ENCODE peak calls at places on chromosome 1, in nine cellular contexts. U, I, A, T, J, S, W, F and B are unnamed samples.

GRCh38 chr1:22850281-22850680 is 122.4 kb downstream of the LACTBL1 start:
- DNase-seq in J (no peak), I (no peak), S (no peak), F (no peak), A (no peak), U (no peak), T (no peak), W (no peak), B (no peak)

GRCh38 chr1:217437375-217437774 is 193.5 kb downstream of the GPATCH2 start:
- DNase-seq in W (no peak), A (no peak), J (no peak), T (no peak), I (no peak), F (no peak), S (no peak), U (no peak), B (no peak)

GRCh38 chr1:109546311-109547109 is 1.9 kb upstream of the GNAI3 start:
- DNase-seq in T (peak; percentile 86), I (peak; percentile 90), W (peak; percentile 89), J (peak; percentile 92), F (peak; percentile 80), S (peak; percentile 83), U (peak; percentile 85), A (peak; percentile 67), B (peak; percentile 41)

GRCh38 chr1:95233737-95234493 is at the start of gene RWDD3:
- DNase-seq in A (peak; percentile 58), U (peak; percentile 79), S (peak; percentile 81), J (peak; percentile 99), T (peak; percentile 82), I (peak; percentile 86), W (peak; percentile 93), F (peak; percentile 74), B (peak; percentile 25)

GRCh38 chr1:116832268-116832931 is 77.3 kb upstream of the PTGFRN start:
- DNase-seq in U (no peak), A (no peak), T (no peak), I (no peak), J (no peak), F (no peak), W (no peak), S (no peak), B (no peak)

GRCh38 chr1:100834779-100835645 is 59.6 kb downstream of the EXTL2 start:
- DNase-seq in T (peak; percentile 11), A (no peak), U (no peak), S (peak; percentile 21), I (no peak), F (no peak), J (no peak), W (peak; percentile 37), B (no peak)

GRCh38 chr1:8396083-8396911 is 78.4 kb downstream of the SLC45A1 start:
- DNase-seq in F (no peak), W (peak; percentile 86), I (no peak), T (peak; percentile 79), U (no peak), J (no peak), A (peak; percentile 18), S (peak; percentile 59), B (no peak)

GRCh38 chr1:83857108-83857507 is 141.8 kb downstream of the TTLL7 start:
- DNase-seq in F (peak; percentile 25), S (no peak), T (peak; percentile 28), U (peak; percentile 25), J (no peak), A (peak; percentile 41), I (no peak), W (peak; percentile 36), B (no peak)

GRCh38 chr1:16111771-16112557 is 38.5 kb upstream of the FAM131C start:
- DNase-seq in S (no peak), T (peak; percentile 87), A (no peak), J (no peak), I (no peak), U (peak; percentile 75), W (peak; percentile 72), F (no peak), B (no peak)